ENCODE peak calls at places on chromosomes 7 and 10, in seven cellular contexts. V is RWPE1, O is neural crest cell, S is hepatocyte, P is brain microvascular endothelial cell, T is MCF 10A, M is AG04450. Z is an unnamed sample.

GRCh38 chr7:106887376-106887775 is 22.3 kb downstream of the PIK3CG start:
- DNase-seq in P (no peak), M (no peak), T (no peak), V (no peak), S (no peak), O (no peak), Z (no peak)

GRCh38 chr7:135320277-135320676 is 86.6 kb downstream of the STRA8 start:
- DNase-seq in M (peak; percentile 58), T (peak; percentile 92), S (peak; percentile 59), P (peak; percentile 87), O (no peak), V (peak; percentile 42), Z (peak; percentile 27)

GRCh38 chr10:69696073-69696731 is 66.2 kb downstream of the FAM241B start:
- DNase-seq in P (peak; percentile 92), M (peak; percentile 69), V (peak; percentile 68), T (peak; percentile 70), S (peak; percentile 75), O (peak; percentile 42), Z (peak; percentile 69)

GRCh38 chr7:115269486-115269885 is 347.6 kb downstream of the MDFIC start:
- DNase-seq in T (no peak), P (peak; percentile 50), V (no peak), M (no peak), S (no peak), O (no peak), Z (no peak)

GRCh38 chr7:26525413-26526287 is 234.0 kb downstream of the SNX10 start:
- DNase-seq in M (no peak), P (no peak), O (no peak), T (no peak), S (no peak), V (no peak), Z (no peak)

GRCh38 chr10:18157909-18158308 is 17.7 kb downstream of the CACNB2 start:
- DNase-seq in O (no peak), M (peak; percentile 21), T (peak; percentile 85), V (peak; percentile 62), S (no peak), P (peak; percentile 57), Z (peak; percentile 44)

GRCh38 chr10:125273023-125273422 is 112.7 kb upstream of the CTBP2 start:
- DNase-seq in P (no peak), S (no peak), M (no peak), O (no peak), V (no peak), T (no peak), Z (no peak)

GRCh38 chr10:106537866-106538265 is 626.6 kb downstream of the SORCS1 start:
- DNase-seq in O (no peak), M (no peak), P (no peak), V (no peak), S (no peak), T (no peak), Z (no peak)

GRCh38 chr10:114876169-114876568 is 54.6 kb downstream of the FHIP2A start:
- DNase-seq in V (no peak), M (no peak), S (no peak), O (no peak), P (no peak), T (peak; percentile 9), Z (no peak)

GRCh38 chr7:117582219-117582704 is 102.4 kb downstream of the CFTR start:
- DNase-seq in V (peak; percentile 3), S (peak; percentile 56), M (peak; percentile 91), O (no peak), P (peak; percentile 97), T (peak; percentile 69), Z (peak; percentile 91)

GRCh38 chr7:137482466-137482865 is 138.9 kb upstream of the PTN start:
- DNase-seq in T (no peak), S (no peak), V (no peak), M (no peak), O (no peak), P (no peak), Z (no peak)

GRCh38 chr7:128349121-128349825 is 5.6 kb upstream of the RBM28 start:
- DNase-seq in O (no peak), T (no peak), P (no peak), S (no peak), M (no peak), V (no peak), Z (no peak)

GRCh38 chr7:143316492-143316891 is 581 bp downstream of the CLCN1 start:
- DNase-seq in P (no peak), M (no peak), T (no peak), S (no peak), O (no peak), V (no peak), Z (no peak)

GRCh38 chr10:49361735-49362568 is 33.9 kb downstream of the DRGX start:
- DNase-seq in P (no peak), V (no peak), O (no peak), M (no peak), T (no peak), S (no peak), Z (no peak)

GRCh38 chr10:36817898-36818297 is 307.5 kb upstream of the ANKRD30A start:
- DNase-seq in T (no peak), O (no peak), V (no peak), M (no peak), P (no peak), S (no peak), Z (no peak)

GRCh38 chr10:78947226-78947625 is 121.5 kb upstream of the ZMIZ1 start:
- DNase-seq in O (no peak), M (no peak), T (peak; percentile 62), S (no peak), V (no peak), P (no peak), Z (no peak)

GRCh38 chr7:35386082-35386815 is 132.3 kb upstream of the TBX20 start:
- DNase-seq in V (no peak), S (no peak), T (no peak), O (no peak), P (no peak), M (no peak), Z (no peak)

GRCh38 chr7:157539521-157539920 is 202.7 kb downstream of the DNAJB6 start:
- DNase-seq in T (no peak), O (no peak), S (no peak), M (no peak), V (no peak), P (no peak), Z (no peak)

GRCh38 chr10:5089869-5090268 is 4.3 kb upstream of the AKR1C3 start:
- DNase-seq in O (no peak), V (no peak), P (peak; percentile 24), T (peak; percentile 89), M (no peak), S (no peak), Z (no peak)

GRCh38 chr7:157425137-157425731 is 88.4 kb downstream of the DNAJB6 start:
- DNase-seq in T (no peak), P (no peak), V (no peak), S (no peak), M (no peak), O (no peak), Z (no peak)

GRCh38 chr10:27564880-27565279 is 60.8 kb downstream of the RAB18 start:
- DNase-seq in V (no peak), P (no peak), O (no peak), M (no peak), S (no peak), T (no peak), Z (no peak)
- TF ChIP-seq CTCF in V (no peak), P (no peak), O (no peak), M (no peak), S (no peak), T (no peak), Z (no peak)

DNA sequence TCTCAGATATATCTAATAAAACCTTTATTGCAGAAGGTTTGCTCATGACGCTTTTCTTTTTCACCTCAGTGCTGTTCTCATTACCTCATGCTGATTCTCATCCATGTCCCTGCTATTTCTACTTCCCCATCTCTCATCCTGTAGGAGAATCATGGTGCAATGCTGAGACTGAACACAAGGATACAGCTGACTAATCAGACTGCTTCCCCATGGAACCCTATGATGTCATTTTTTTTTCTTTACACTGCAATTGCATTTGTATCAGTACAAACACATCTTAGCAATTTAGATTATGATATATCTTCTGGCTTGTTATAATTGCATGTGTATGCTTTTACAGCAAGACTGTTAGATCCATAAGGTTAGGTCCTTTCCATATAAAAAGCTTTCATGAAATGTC is 93.7 kb downstream of the SEMA3A start:
- DNase-seq in P (peak; percentile 37), S (peak; percentile 10), O (no peak), T (peak; percentile 40), V (peak; percentile 13), M (no peak), Z (no peak)
- TF ChIP-seq CTCF in P (peak; percentile 42), S (no peak), O (peak; percentile 43), T (peak; percentile 16), V (no peak), M (peak; percentile 41), Z (no peak)

DNA sequence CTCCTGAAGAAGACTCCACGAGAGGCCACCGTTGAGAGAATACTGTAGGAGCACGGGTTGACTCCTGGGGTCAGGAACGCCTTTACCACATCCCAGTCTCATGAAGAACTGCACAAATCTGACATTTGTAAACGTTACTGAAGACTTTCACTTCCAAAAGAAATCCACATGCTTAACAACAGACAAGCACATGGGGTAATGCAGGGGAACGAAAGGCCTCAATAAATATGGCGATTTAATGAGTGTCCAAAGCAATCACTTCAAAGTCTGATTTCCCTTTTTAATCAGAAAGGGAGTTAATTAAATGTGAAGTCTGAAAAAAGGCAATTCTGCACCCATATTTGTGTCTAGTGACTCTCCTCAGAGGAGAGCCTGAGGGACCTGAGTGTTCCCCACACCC is 94.3 kb upstream of the SLC26A5 start:
- DNase-seq in S (no peak), O (no peak), P (no peak), V (no peak), M (no peak), T (no peak), Z (no peak)
- TF ChIP-seq CTCF in S (no peak), O (no peak), P (no peak), V (no peak), M (no peak), T (no peak), Z (no peak)

GRCh38 chr7:1142051-1142635 is 17.9 kb downstream of the ZFAND2A start:
- DNase-seq in M (no peak), T (no peak), O (no peak), P (no peak), S (no peak), V (no peak), Z (no peak)

GRCh38 chr7:1140481-1141104 is 19.4 kb downstream of the ZFAND2A start:
- DNase-seq in T (no peak), O (no peak), P (no peak), S (no peak), M (no peak), V (no peak), Z (no peak)

GRCh38 chr7:1149351-1149794 is 10.6 kb downstream of the ZFAND2A start:
- DNase-seq in V (no peak), M (no peak), T (no peak), P (no peak), O (no peak), S (no peak), Z (no peak)

GRCh38 chr7:1141651-1142050 is 18.3 kb downstream of the ZFAND2A start:
- DNase-seq in T (no peak), P (no peak), M (no peak), S (no peak), O (no peak), V (no peak), Z (no peak)

DNA sequence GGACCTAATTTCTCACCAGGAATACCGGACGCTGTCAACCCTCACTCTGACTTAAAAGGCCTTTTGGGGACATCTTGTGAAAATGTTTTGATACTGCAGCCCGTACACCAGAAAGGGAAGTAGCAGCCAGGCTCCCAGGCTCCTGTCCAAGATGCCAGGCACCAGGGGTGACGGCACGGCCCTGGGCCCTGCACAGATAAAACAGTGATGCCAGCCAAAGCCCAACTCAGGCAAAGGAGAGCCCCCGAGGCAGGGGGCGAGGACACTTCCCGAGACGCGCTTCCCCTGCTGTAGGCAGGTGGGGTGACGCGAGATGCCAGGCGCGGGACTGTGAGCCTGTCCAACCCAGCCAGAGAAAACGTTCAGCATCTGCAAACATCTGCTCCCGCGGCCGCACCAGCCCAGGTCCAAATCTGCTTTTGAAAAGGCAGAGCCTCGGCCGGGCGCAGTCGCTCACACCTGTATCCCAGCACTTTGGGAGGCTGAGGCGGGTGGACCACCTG is 15.7 kb downstream of the ZFAND2A start:
- DNase-seq in V (peak; percentile 49), P (peak; percentile 29), S (no peak), T (peak; percentile 14), M (no peak), O (no peak), Z (no peak)
- TF ChIP-seq CTCF in V (peak; percentile 68), P (peak; percentile 44), S (no peak), T (no peak), M (no peak), O (peak; percentile 29), Z (peak; percentile 27)

Z was measured in AG09319.